ENCODE peak calls at places on chromosome 1, in five cellular contexts. G is activated B cell treated with CpG ODN at 0.5 μM for 24 hours, H is HFF-Myc, A is GM18507, N is PC-9. P is an unnamed sample.

GRCh38 chr1:199087081-199087614 is 448.3 kb downstream of the PTPRC start:
- DNase-seq in N (no peak), A (no peak), H (no peak), G (no peak), P (no peak)

GRCh38 chr1:78591971-78592370 is 28.3 kb upstream of the IFI44L start:
- DNase-seq in H (no peak), G (no peak), N (no peak), A (no peak), P (peak)

GRCh38 chr1:5493708-5494390 is 498.4 kb downstream of the NPHP4 start:
- DNase-seq in H (no peak), A (no peak), N (no peak), G (no peak), P (no peak)

GRCh38 chr1:112533029-112533428 is 24.3 kb downstream of the WNT2B start:
- DNase-seq in A (no peak), H (no peak), N (no peak), G (no peak), P (no peak)

GRCh38 chr1:5832916-5833895 is 159.0 kb downstream of the NPHP4 start:
- DNase-seq in G (no peak), N (no peak), H (no peak), A (no peak), P (no peak)

GRCh38 chr1:227632325-227632724 is 69.0 kb downstream of the ZNF678 start:
- DNase-seq in A (no peak), G (no peak), H (no peak), N (no peak), P (no peak)

GRCh38 chr1:97139512-97139911 is 417.9 kb downstream of the PTBP2 start:
- DNase-seq in A (no peak), G (no peak), N (no peak), H (no peak), P (no peak)

GRCh38 chr1:245614986-245615385 is 460.2 kb downstream of the KIF26B start:
- DNase-seq in A (no peak), H (no peak), N (no peak), G (no peak), P (no peak)

GRCh38 chr1:241323510-241323909 is 33.5 kb downstream of the RGS7 start:
- DNase-seq in A (no peak), H (peak), N (no peak), G (no peak), P (no peak)

GRCh38 chr1:48725331-48725730 is 51.4 kb downstream of the BEND5 start:
- DNase-seq in A (no peak), H (no peak), G (no peak), N (no peak), P (no peak)

GRCh38 chr1:229079196-229079595 is 191.7 kb upstream of the RAB4A start:
- DNase-seq in H (no peak), G (no peak), N (no peak), A (no peak), P (no peak)

GRCh38 chr1:183180213-183180612 is 5.9 kb upstream of the LAMC2 start:
- DNase-seq in N (no peak), H (peak), A (no peak), G (no peak), P (peak)

GRCh38 chr1:118223426-118223825 is 38.4 kb upstream of the SPAG17 start:
- DNase-seq in A (no peak), N (no peak), G (no peak), H (no peak), P (no peak)

P was measured in GM04504.